ENCODE peak calls at places on chromosome 14, in seven cellular contexts. I is astrocyte of the cerebellum; G is AG04449; V is mesothelial cell of epicardium; A is dorsolateral prefrontal cortex; H is mucosa of descending colon; S is CD4-positive, alpha-beta T cell. C is an unnamed sample.

GRCh38 chr14:56585461-56586084 is 6.0 kb downstream of the TMEM260 start:
- DNase-seq in I (peak; percentile 23), H (no peak), V (no peak), S (no peak), A (no peak), G (no peak), C (no peak)

GRCh38 chr14:93967637-93968250 is 8.6 kb downstream of the ASB2 start:
- DNase-seq in H (no peak), G (no peak), A (no peak), V (no peak), I (no peak), S (no peak), C (no peak)

GRCh38 chr14:98963610-98964009 is 308.4 kb downstream of the BCL11B start:
- DNase-seq in S (no peak), A (no peak), I (no peak), G (no peak), H (no peak), V (no peak), C (no peak)

GRCh38 chr14:77265561-77266335 is 5.3 kb downstream of the NGB start:
- DNase-seq in H (no peak), S (no peak), V (no peak), I (no peak), G (no peak), A (no peak), C (no peak)

GRCh38 chr14:76812093-76812421 is 625 bp downstream of the ANGEL1 start:
- DNase-seq in H (no peak), S (no peak), I (no peak), A (no peak), V (no peak), G (no peak), C (no peak)

GRCh38 chr14:99055019-99055418 is 217.0 kb downstream of the BCL11B start:
- DNase-seq in V (no peak), H (no peak), G (no peak), I (no peak), A (no peak), S (no peak), C (no peak)

GRCh38 chr14:101072945-101073597 is 169.5 kb upstream of the RTL1 start:
- DNase-seq in A (peak; percentile 73), S (no peak), H (peak; percentile 77), V (peak; percentile 61), G (peak; percentile 87), I (peak; percentile 86), C (peak; percentile 41)

GRCh38 chr14:100346306-100347091 is 23.4 kb downstream of the SLC25A47 start:
- DNase-seq in I (no peak), V (no peak), S (no peak), G (no peak), A (no peak), H (no peak), C (no peak)

GRCh38 chr14:35533357-35534129 is 421 bp upstream of the INSM2 start:
- DNase-seq in H (peak; percentile 72), V (no peak), A (peak; percentile 82), G (no peak), I (peak; percentile 8), S (peak; percentile 49), C (peak; percentile 68)

GRCh38 chr14:23530360-23531055 is 21.1 kb downstream of the ZFHX2 start:
- DNase-seq in A (no peak), I (no peak), G (no peak), H (no peak), V (no peak), S (no peak), C (no peak)
- TF ChIP-seq CTCF in A (no peak), I (no peak), G (no peak), H (no peak), V (no peak), S (no peak), C (no peak)

GRCh38 chr14:103122578-103123127 is 608 bp upstream of the TNFAIP2 start:
- DNase-seq in S (no peak), A (no peak), I (no peak), G (no peak), H (no peak), V (no peak), C (no peak)

GRCh38 chr14:103125098-103126070 is 2.1 kb downstream of the TNFAIP2 start:
- DNase-seq in G (no peak), S (no peak), H (no peak), A (no peak), V (no peak), I (no peak), C (no peak)

GRCh38 chr14:103123128-103123633 is at the start of gene TNFAIP2:
- DNase-seq in S (no peak), G (no peak), I (no peak), A (no peak), H (peak; percentile 43), V (no peak), C (no peak)

GRCh38 chr14:103124501-103125001 is 1.3 kb downstream of the TNFAIP2 start:
- DNase-seq in V (peak; percentile 17), G (no peak), I (no peak), S (no peak), H (no peak), A (no peak), C (no peak)

DNA sequence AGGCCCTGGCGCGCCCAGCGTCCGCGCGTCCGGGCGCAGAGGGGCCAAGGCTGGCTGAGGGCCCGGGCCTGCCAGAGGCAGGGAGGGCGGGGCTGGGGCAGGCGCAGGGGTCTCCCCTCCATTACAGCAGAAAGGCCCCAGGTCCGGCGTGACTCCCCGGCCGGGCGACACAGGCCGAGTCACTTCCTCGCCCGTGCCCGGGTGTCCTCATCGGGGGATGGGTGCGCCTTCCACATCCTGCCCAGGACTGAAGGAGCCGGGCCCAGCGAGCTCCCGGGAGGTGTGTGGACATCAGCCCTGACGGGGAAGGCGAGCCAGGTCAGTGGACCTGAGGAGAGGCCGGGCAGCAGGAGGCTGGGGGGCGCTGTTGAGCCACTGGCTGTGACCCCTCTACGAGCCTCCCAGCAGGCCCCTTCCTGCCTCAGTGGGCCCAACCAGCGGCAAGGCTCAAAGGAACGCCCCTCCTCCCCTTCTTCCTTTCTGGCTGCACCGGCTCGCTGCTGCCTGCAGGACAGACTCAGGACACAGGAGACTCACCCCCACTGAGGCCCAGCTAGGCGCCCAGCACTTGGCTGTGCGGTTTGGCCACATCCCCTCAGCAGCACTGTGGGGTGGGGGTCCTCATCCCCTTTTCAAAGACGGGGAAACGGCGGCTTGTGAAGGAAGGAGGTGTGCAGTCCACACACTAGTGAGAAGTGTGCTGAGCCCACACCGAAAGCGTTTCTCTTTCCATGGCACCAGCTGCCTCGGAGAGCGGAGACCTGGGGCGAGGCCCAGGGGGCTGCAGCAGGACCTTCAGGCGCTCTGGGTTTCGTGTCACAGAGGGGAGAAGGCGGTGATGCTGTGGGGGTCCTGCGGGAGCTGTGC is 606 bp downstream of the TNFAIP2 start:
- DNase-seq in V (peak; percentile 14), H (peak; percentile 54), G (no peak), A (no peak), S (no peak), I (no peak), C (no peak)
- TF ChIP-seq CTCF in V (peak; percentile 18), H (no peak), G (peak; percentile 30), A (peak; percentile 33), S (no peak), I (peak; percentile 34), C (peak; percentile 35)

GRCh38 chr14:25150401-25150800 is 100.5 kb upstream of the STXBP6 start:
- DNase-seq in I (no peak), A (no peak), G (no peak), H (no peak), S (no peak), V (no peak), C (no peak)

DNA sequence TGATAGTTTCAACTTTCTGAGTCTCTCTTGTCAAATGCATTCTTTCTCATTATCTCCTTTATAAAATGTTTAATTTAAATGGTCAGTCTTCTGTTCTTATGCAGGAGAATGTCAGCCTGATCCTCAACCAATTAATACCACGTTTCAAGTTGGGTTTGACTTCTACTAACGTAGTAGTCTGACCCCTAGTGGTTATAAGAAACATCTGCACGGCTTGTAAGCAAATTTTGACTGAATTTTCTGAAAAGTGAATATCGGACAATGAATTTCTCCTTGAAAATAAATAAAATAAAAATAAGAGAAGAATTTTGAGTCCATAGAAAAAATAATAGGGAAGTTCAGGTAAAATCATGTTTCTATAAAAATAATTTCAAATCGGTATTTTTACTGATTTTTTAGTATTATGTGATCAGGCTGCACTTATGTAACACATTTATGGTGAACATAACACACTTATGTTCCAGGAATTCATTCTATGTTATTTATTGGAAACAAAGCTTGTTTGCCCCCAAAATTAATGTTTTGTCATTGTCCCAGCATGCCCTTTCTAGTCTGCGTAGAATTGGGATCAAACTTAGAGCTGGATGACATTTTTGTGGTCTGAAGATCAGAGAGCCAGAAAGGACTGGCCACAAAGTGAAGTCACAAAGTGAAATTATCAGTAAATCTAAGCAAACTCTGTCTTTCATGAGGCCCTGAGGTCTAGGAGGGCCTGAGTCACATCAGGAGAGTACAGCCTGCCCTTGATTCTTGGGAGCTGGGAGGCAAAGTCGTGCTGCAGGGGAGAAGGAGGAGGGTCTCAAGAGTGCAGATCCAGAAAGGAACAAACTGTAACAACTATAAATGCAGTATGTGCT is 101.2 kb upstream of the STXBP6 start:
- DNase-seq in G (peak; percentile 34), A (no peak), S (no peak), I (peak; percentile 34), H (peak; percentile 4), V (no peak), C (no peak)
- TF ChIP-seq CTCF in G (peak; percentile 56), A (peak; percentile 87), S (peak; percentile 85), I (peak; percentile 63), H (peak; percentile 63), V (peak; percentile 92), C (peak; percentile 86)

GRCh38 chr14:81219210-81219820 is 1.4 kb downstream of the GTF2A1 start:
- DNase-seq in V (peak; percentile 73), G (peak; percentile 86), H (peak; percentile 95), S (peak; percentile 81), I (peak; percentile 97), A (peak; percentile 89), C (peak; percentile 86)
- TF ChIP-seq CTCF in V (no peak), G (no peak), H (peak; percentile 6), S (no peak), I (no peak), A (no peak), C (no peak)

GRCh38 chr14:69475194-69475818 is 9.2 kb upstream of the PLEKHD1 start:
- DNase-seq in G (no peak), H (no peak), S (no peak), V (no peak), I (no peak), A (no peak), C (no peak)
- TF ChIP-seq CTCF in G (no peak), H (no peak), S (no peak), V (peak; percentile 42), I (peak; percentile 46), A (peak; percentile 43), C (peak; percentile 58)